ENCODE peak calls at places on chromosomes 12 and 14, in six cellular contexts. N is osteoblast; O is CD8-positive, alpha-beta T cell; X is hepatocyte; P is fibroblast of lung; L is kidney. C is an unnamed sample.

GRCh38 chr12:57610553-57611115 is 601 bp upstream of the ARHGEF25 start:
- DNase-seq in N (no peak), O (no peak), X (no peak), P (no peak), L (peak; percentile 89), C (no peak)

GRCh38 chr14:97411938-97412612 is 614.9 kb downstream of the VRK1 start:
- DNase-seq in N (no peak), O (no peak), X (no peak), P (no peak), L (no peak), C (no peak)

GRCh38 chr14:31936100-31936499 is 141.0 kb upstream of the ARHGAP5 start:
- DNase-seq in N (peak; percentile 72), O (no peak), X (peak; percentile 57), P (peak; percentile 52), L (no peak), C (no peak)

GRCh38 chr12:119412811-119413794 is 78.6 kb downstream of the CCDC60 start:
- DNase-seq in N (peak; percentile 60), O (no peak), X (peak; percentile 80), P (peak; percentile 38), L (peak; percentile 46), C (peak; percentile 61)

GRCh38 chr14:62914025-62914424 is 131.2 kb downstream of the KCNH5 start:
- DNase-seq in N (no peak), O (no peak), X (no peak), P (peak; percentile 68), L (no peak), C (peak; percentile 12)

GRCh38 chr14:103108749-103109207 is 14.3 kb downstream of the EXOC3L4 start:
- DNase-seq in N (peak; percentile 97), O (no peak), X (no peak), P (peak; percentile 38), L (peak; percentile 88), C (no peak)

GRCh38 chr12:114735680-114736374 is 51.9 kb upstream of the TBX3 start:
- DNase-seq in N (no peak), O (no peak), X (no peak), P (no peak), L (no peak), C (no peak)

GRCh38 chr12:90295858-90296257 is 587.2 kb upstream of the ATP2B1 start:
- DNase-seq in N (no peak), O (no peak), X (no peak), P (no peak), L (no peak), C (no peak)

GRCh38 chr12:6860116-6860515 is 7.2 kb upstream of the TPI1 start:
- DNase-seq in N (no peak), O (no peak), X (no peak), P (no peak), L (peak; percentile 55), C (no peak)

GRCh38 chr12:94285954-94286579 is 137.7 kb downstream of the PLXNC1 start:
- DNase-seq in N (no peak), O (no peak), X (no peak), P (no peak), L (no peak), C (no peak)

GRCh38 chr12:55683676-55684075 is 24.0 kb downstream of the ITGA7 start:
- DNase-seq in N (no peak), O (no peak), X (no peak), P (no peak), L (peak; percentile 9), C (no peak)

GRCh38 chr12:9760699-9761406 is at the start of gene CD69:
- DNase-seq in N (peak; percentile 9), O (peak; percentile 78), X (no peak), P (no peak), L (no peak), C (no peak)

GRCh38 chr14:96082420-96083300 is 43.5 kb downstream of the C14orf132 start:
- DNase-seq in N (no peak), O (no peak), X (no peak), P (no peak), L (no peak), C (no peak)

GRCh38 chr14:104650057-104650980 is 39.1 kb upstream of the INF2 start:
- DNase-seq in N (peak; percentile 99), O (peak; percentile 80), X (peak; percentile 86), P (peak; percentile 29), L (peak; percentile 72), C (peak; percentile 17)

GRCh38 chr14:104682107-104682593 is 7.3 kb upstream of the INF2 start:
- DNase-seq in N (peak; percentile 83), O (no peak), X (no peak), P (no peak), L (peak; percentile 69), C (peak; percentile 27)

GRCh38 chr12:131217024-131217586 is 263.4 kb downstream of the ADGRD1 start:
- DNase-seq in N (no peak), O (no peak), X (no peak), P (no peak), L (no peak), C (no peak)

GRCh38 chr12:50394469-50395029 is 1.9 kb downstream of the FAM186A start:
- DNase-seq in N (no peak), O (no peak), X (no peak), P (no peak), L (no peak), C (no peak)

GRCh38 chr14:73223049-73223448 is 14.3 kb upstream of the PAPLN start:
- DNase-seq in N (no peak), O (no peak), X (no peak), P (no peak), L (no peak), C (no peak)

GRCh38 chr12:26318661-26319068 is 123.3 kb downstream of the SSPN start:
- DNase-seq in N (peak; percentile 18), O (no peak), X (peak; percentile 61), P (peak; percentile 85), L (peak; percentile 84), C (peak; percentile 86)

GRCh38 chr12:56450241-56450640 is 1.0 kb upstream of the TIMELESS start:
- DNase-seq in N (no peak), O (no peak), X (no peak), P (no peak), L (no peak), C (no peak)

DNA sequence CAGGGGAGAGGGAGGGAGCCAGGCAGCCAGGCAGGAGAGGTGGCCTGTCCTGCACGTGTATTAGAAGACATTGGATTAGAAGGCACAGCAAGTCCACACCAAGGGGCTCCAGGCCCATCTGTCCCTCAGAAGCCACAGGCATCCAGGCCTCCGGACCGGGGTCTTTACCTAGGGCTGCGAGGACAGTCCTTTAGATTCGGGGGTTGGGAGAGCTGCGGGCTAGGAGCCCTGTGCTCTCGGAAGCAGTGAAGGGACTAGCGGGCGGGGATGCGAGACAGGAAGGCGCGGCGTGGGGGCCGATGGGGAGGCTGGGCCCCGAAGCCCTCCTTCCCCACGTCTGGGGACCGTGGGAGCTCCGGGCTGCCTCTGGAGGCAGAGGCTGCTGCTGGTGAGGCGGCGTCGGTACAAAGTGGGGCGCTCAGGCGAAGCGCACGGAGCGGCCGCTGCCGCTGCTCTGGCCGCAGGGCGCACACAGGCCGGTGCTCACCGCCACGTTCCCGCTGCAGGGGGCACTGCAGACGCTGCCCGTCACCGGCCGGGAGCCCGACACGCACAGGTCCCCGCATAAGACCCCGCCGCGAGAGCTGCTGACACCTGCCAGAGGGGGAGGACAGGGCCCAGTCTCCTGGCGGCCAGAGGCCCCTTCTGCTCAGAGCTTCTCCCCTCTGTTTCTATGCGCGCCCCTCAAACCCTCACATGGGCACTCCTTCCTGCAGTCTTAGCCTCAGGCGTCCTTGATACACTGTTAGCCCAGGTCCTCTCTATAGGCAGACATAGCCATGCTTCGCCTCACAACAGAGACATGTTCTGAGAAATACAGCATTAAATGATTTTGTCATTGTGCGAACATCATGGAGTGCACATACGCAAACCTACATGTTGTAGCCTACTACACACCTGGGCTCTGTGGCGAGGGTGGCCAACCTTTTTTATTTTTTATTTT is 17.3 kb downstream of the KRT7 start:
- DNase-seq in N (no peak), O (no peak), X (no peak), P (no peak), L (no peak), C (no peak)
- H3K4me3 ChIP-seq in N (no peak overlapping the region), O (no peak overlapping the region), X (no peak overlapping the region), P (no peak overlapping the region), L (peak overlapping the region; percentile 5), C (no peak overlapping the region)

GRCh38 chr12:108856428-108857157 is 790 bp downstream of the SSH1 start:
- DNase-seq in N (peak; percentile 74), O (peak; percentile 67), X (peak; percentile 76), P (peak; percentile 89), L (peak; percentile 91), C (peak; percentile 58)

GRCh38 chr12:108857158-108857407 is 300 bp downstream of the SSH1 start:
- DNase-seq in N (no peak), O (no peak), X (no peak), P (no peak), L (no peak), C (no peak)

GRCh38 chr12:108859923-108860291 is 2.5 kb upstream of the SSH1 start:
- DNase-seq in N (no peak), O (no peak), X (no peak), P (no peak), L (no peak), C (no peak)

GRCh38 chr12:108860443-108860842 is 3.1 kb upstream of the SSH1 start:
- DNase-seq in N (no peak), O (no peak), X (no peak), P (no peak), L (no peak), C (no peak)

DNA sequence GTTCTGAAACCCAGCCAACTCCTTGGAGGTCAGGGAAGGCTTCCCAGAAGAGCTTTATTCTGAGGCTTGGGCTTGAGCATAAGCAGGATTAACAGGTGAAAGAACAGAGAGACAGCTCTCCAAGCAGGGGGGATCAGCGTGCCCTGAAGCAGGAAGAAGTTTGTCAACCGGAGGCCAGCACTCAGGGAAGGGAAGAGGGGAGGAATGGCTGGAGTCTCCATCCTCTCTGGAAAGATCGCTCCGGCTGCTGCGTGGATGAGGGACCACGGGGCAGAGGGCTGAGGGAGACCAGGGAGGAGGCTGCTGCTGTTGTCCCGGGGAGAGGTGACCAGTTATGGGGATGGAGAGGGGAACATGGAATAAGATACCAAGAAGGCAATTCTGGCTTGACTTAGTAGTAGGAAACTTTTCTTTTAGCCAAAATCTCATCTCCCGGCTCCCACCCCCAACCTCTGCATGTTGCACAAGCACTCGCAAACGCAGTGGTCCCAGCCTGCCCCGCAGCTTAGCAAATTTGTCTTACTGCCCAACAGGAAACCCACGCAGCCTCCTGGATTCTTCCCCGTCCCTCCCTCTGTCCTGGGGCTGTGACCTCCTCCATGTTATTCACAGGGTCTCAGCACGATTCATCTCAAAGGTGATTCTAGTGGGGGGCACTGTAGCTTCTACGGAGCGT is 1.2 kb upstream of the SSH1 start:
- DNase-seq in N (no peak), O (no peak), X (peak; percentile 19), P (no peak), L (no peak), C (no peak)
- H3K4me3 ChIP-seq in N (peak overlapping the region; percentile 70), O (peak overlapping the region; percentile 74), X (peak overlapping the region; percentile 82), P (peak overlapping the region; percentile 25), L (peak overlapping the region; percentile 46), C (peak overlapping the region; percentile 42)

DNA sequence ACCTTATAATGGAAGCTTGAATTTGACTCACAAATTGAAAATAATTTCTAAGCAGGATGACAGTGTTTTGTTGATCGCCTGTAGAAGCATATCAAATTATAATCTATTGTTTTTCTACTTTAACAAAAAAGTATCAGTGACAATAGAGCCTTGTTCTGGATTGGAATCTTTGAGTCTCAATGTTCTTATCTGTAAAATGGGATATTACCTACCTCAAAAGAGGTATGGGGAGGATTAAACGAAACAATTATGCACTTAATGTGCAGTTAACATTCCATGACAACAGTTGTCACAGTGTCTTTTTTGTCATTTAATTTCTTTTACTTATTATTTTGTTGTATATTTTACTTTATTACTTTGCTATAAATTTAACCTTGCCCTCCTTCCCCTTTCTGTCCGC is 1.1 kb downstream of the RTRAF start:
- DNase-seq in N (no peak), O (no peak), X (no peak), P (no peak), L (no peak), C (no peak)
- H3K4me3 ChIP-seq in N (peak overlapping the region; percentile 77), O (peak overlapping the region; percentile 65), X (peak overlapping the region; percentile 83), P (peak overlapping the region; percentile 98), L (peak overlapping the region; percentile 70), C (peak overlapping the region; percentile 82)

GRCh38 chr14:100804558-100805309 is 21.2 kb upstream of the MEG3 start:
- DNase-seq in N (peak; percentile 29), O (no peak), X (no peak), P (no peak), L (no peak), C (no peak)
- H3K4me3 ChIP-seq in N (no peak overlapping the region), O (no peak overlapping the region), X (no peak overlapping the region), P (no peak overlapping the region), L (no peak overlapping the region), C (no peak overlapping the region)

C was measured in bronchial epithelial cell.